ENCODE peak calls at places on chromosome 13, in six cellular contexts. F is Peyer's patch, G is stomach, L is astrocyte of the cerebellum, S is type B pancreatic cell, X is fibroblast of mammary gland. D is an unnamed sample.

GRCh38 chr13:76286178-76286577 is 600.0 kb downstream of the KCTD12 start:
- DNase-seq in L (peak), F (no peak), S (no peak), X (peak), G (no peak), D (no peak)

GRCh38 chr13:66977156-66977555 is 253.0 kb downstream of the PCDH9 start:
- DNase-seq in S (no peak), X (peak), G (no peak), L (no peak), F (no peak), D (peak)

GRCh38 chr13:100549316-100549715 is 39.3 kb downstream of the GGACT start:
- DNase-seq in F (peak), S (peak), L (no peak), X (no peak), G (no peak), D (no peak)

GRCh38 chr13:100497394-100497793 is 91.2 kb downstream of the GGACT start:
- DNase-seq in L (peak), S (no peak), F (no peak), X (peak), G (no peak), D (no peak)

GRCh38 chr13:72839831-72840426 is 58.0 kb downstream of the PIBF1 start:
- DNase-seq in F (peak), X (peak), S (no peak), L (peak), G (peak), D (peak)

GRCh38 chr13:27665333-27665732 is 43.6 kb downstream of the POLR1D start:
- DNase-seq in L (no peak), S (no peak), G (no peak), X (no peak), F (no peak), D (no peak)

GRCh38 chr13:114314074-114314912 is at the start of gene CHAMP1:
- DNase-seq in F (peak), L (peak), S (peak), X (peak), G (peak), D (peak)

GRCh38 chr13:89550842-89551422 is 1796.6 kb upstream of the MIR17HG start:
- DNase-seq in G (no peak), L (peak), S (no peak), X (no peak), F (no peak), D (no peak)

GRCh38 chr13:68473834-68474326 is 1243.7 kb upstream of the PCDH9 start:
- DNase-seq in S (no peak), F (no peak), X (no peak), L (no peak), G (no peak), D (no peak)

GRCh38 chr13:102983496-102983895 is 82.7 kb downstream of the SLC10A2 start:
- DNase-seq in F (no peak), X (peak), G (no peak), L (no peak), S (no peak), D (no peak)

GRCh38 chr13:20132052-20132634 is 28.7 kb downstream of the GJA3 start:
- DNase-seq in F (no peak), S (peak), X (no peak), G (no peak), L (no peak), D (no peak)

GRCh38 chr13:27406178-27406939 is 18.1 kb upstream of the GTF3A start:
- DNase-seq in S (no peak), G (no peak), F (no peak), X (peak), L (no peak), D (peak)

GRCh38 chr13:106372199-106373160 is 163.0 kb downstream of the EFNB2 start:
- DNase-seq in X (peak), G (no peak), F (no peak), S (no peak), L (peak), D (no peak)

GRCh38 chr13:111602874-111603273 is 282.4 kb downstream of the TEX29 start:
- DNase-seq in X (no peak), F (no peak), L (no peak), G (no peak), S (no peak), D (no peak)

GRCh38 chr13:111626371-111627305 is 306.2 kb downstream of the TEX29 start:
- DNase-seq in F (no peak), L (no peak), G (no peak), X (no peak), S (no peak), D (no peak)

GRCh38 chr13:78194904-78195639 is 276.4 kb upstream of the EDNRB start:
- DNase-seq in G (no peak), X (peak), L (peak), F (no peak), S (no peak), D (no peak)

GRCh38 chr13:53201454-53202225 is 173.0 kb downstream of the OLFM4 start:
- DNase-seq in S (peak), F (peak), G (no peak), X (no peak), L (no peak), D (no peak)
- TF ChIP-seq CTCF in S (peak), F (no peak), G (no peak), X (no peak), L (peak), D (no peak)

DNA sequence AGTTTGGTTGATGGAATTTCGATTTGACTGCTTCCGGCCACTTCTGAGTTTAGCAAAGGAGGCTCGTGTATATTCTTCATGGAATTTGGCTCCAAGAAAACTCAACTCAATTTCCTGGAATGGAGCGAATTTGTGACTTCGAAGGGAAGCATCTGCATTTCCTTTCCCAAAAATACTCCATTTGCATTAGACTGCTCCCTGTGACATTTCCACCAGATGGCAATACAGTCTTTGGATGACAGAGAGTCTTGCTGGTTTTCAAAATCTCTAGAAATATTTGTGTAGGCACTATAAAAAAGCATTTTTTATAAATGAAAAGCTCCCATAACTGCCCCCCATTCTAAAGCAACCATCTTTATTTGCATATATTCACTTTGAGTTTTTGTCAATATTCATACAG is 4.1 kb downstream of the C1QTNF9 start:
- DNase-seq in F (no peak), G (no peak), X (peak), L (no peak), S (no peak), D (peak)
- TF ChIP-seq CTCF in F (no peak), G (no peak), X (peak), L (peak), S (peak), D (peak)

GRCh38 chr13:23778879-23779278 is 110.3 kb downstream of the MIPEP start:
- DNase-seq in S (no peak), G (no peak), L (peak), F (no peak), X (peak), D (peak)

GRCh38 chr13:23772717-23773116 is 116.5 kb downstream of the MIPEP start:
- DNase-seq in L (no peak), F (no peak), X (no peak), G (no peak), S (no peak), D (no peak)

GRCh38 chr13:23777571-23777870 is 111.7 kb downstream of the MIPEP start:
- DNase-seq in L (no peak), F (no peak), X (no peak), S (no peak), G (no peak), D (no peak)

GRCh38 chr13:23776698-23777570 is 112.3 kb downstream of the MIPEP start:
- DNase-seq in S (no peak), G (no peak), X (no peak), F (no peak), L (no peak), D (no peak)

GRCh38 chr13:23778007-23778687 is 111.1 kb downstream of the MIPEP start:
- DNase-seq in S (no peak), F (no peak), X (peak), L (no peak), G (no peak), D (no peak)
- TF ChIP-seq CTCF in S (no peak), F (no peak), X (peak), L (peak), G (no peak), D (no peak)

GRCh38 chr13:92172191-92172590 is 773.8 kb downstream of the GPC5 start:
- DNase-seq in F (no peak), L (peak), G (no peak), S (no peak), X (peak), D (no peak)

GRCh38 chr13:92173254-92173653 is 774.8 kb downstream of the GPC5 start:
- DNase-seq in G (no peak), L (no peak), F (no peak), S (no peak), X (no peak), D (no peak)

DNA sequence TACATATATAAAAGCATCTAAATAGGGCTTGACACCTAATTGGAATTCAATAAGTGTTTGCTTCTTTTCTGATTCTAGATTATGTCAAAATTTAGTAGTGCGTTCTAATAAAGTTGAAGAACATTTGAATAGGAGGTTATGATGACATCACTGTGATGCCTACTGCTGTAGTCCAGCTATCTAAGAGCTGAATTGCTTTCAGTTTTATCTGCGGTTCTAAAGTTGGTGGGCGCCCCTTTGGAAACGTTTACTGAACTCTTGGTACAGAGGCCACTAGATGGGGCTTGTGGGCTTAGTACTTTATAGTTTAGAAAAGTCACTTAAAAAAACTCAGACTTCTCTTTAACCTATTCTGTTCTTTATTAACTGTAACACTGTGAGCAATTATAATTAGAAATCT is 776.9 kb downstream of the GPC5 start:
- DNase-seq in F (no peak), S (no peak), G (no peak), X (peak), L (peak), D (peak)
- TF ChIP-seq CTCF in F (no peak), S (peak), G (no peak), X (peak), L (peak), D (peak)

DNA sequence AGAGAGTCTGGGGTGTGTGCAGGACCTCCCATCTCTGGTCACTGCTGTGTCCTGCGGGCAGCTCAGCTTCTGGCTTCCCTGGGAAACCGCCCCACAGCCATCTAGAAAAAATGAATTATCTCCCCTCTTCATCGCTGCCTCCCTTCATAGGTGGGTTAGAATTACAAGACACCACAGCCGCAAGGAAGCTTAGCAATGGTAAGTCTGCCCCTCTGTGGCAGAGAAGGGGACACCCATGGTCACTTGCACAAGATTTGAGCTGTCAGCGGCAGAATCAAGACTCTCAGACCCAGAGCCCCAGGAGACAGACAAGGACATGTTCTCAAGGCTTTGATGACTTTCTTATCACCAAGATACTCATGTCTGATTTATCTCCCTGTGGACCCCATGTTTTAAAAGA is 110.8 kb upstream of the PABPC3 start:
- DNase-seq in X (no peak), F (no peak), L (no peak), G (no peak), S (no peak), D (no peak)
- TF ChIP-seq CTCF in X (no peak), F (no peak), L (no peak), G (no peak), S (no peak), D (no peak)

DNA sequence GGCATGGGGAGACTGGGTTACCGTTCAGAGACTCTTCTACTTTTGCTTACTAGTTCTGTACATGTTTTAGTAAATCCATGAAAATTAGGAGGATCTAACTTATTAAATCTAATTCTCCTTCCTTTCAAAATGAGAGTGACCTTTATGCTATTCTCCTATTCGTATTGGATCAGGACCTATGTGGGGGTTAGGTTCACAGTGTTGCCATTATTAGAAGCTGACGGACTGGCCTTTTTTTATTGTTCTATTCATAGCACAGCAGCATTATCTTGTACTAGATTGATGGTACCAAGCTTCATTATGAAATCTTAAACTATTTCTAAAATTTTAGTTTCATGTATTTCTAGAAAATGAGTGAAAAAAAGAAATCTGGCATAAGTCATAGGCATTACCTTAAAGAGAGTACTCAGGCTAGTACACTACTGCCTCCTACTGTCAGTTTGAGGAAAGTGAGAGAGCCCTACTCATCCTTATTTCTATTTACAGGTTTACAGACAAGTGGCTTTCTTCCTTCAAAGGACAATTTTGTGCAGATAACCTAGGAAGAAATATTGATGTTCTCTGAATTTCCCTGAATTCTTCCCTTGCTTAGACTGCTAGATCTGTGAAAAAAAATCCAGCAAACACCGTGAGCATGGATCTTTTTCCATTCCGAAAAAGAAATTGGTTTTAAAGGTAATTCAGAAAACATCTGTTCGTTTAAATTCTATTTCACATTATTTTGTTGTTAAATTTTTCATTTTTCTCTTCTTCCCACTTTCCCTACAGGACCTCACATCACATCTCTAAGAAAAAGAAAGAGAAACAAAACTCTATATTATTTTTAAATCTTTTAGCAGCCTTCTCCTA is 485.5 kb downstream of the DIAPH3 start:
- DNase-seq in X (peak), L (peak), G (no peak), F (no peak), S (no peak), D (peak)
- TF ChIP-seq CTCF in X (peak), L (peak), G (no peak), F (no peak), S (peak), D (peak)

GRCh38 chr13:23322353-23323336 is 110.9 kb downstream of the SACS start:
- DNase-seq in F (no peak), G (no peak), X (no peak), S (no peak), L (no peak), D (no peak)

GRCh38 chr13:23320926-23321533 is 112.5 kb downstream of the SACS start:
- DNase-seq in X (no peak), L (no peak), G (no peak), F (no peak), S (no peak), D (no peak)

GRCh38 chr13:23321534-23322241 is 111.8 kb downstream of the SACS start:
- DNase-seq in L (peak), F (no peak), S (no peak), X (peak), G (no peak), D (peak)

GRCh38 chr13:23323946-23324709 is 109.4 kb downstream of the SACS start:
- DNase-seq in L (no peak), X (no peak), F (no peak), S (no peak), G (no peak), D (no peak)

DNA sequence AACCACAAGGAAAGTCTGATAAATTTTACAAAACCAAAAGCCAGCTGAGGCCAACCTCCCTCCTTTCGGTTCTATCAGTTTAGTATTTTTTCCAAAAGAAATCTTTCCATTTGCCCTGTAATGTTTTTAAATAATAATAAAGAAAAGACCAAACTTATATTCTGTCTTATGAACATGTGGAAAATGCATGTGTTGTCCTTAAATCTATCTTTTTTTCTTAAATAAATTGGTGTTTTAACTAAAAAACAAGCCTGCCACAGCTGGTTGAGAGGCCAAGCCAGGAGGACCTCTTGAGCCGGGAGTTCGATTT is 113.6 kb downstream of the SACS start:
- DNase-seq in G (no peak), S (no peak), L (no peak), X (no peak), F (no peak), D (no peak)
- TF ChIP-seq CTCF in G (no peak), S (no peak), L (no peak), X (no peak), F (no peak), D (no peak)

DNA sequence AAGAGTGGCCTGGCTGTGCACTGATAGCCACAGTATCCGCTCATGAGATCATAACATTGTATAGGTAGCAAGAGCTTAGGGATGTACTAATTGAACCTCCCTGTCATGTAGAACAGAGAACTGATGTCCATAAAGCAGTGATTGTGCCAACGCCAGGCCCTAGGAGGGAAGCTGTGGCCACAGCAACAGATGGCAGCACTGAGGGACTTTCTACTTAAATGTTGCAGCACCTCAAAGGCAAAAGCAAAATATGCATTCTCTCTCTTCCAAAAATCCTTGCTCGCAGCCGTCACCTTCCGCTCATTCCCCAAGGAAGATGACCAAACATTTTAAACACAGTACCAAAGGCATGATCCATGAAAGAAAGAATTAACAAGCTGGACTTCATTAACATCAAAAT is 32.3 kb downstream of the COL4A1 start:
- DNase-seq in S (no peak), G (no peak), L (no peak), X (no peak), F (no peak), D (peak)
- TF ChIP-seq CTCF in S (peak), G (no peak), L (peak), X (peak), F (no peak), D (peak)

D was measured in MCF 10A.